ENCODE peak calls at places on chromosomes 6 and 20, in five cellular contexts. W, Q, C, I and Z are unnamed samples.

GRCh38 chr20:577167-577791 is 32.8 kb downstream of the TCF15 start:
- DNase-seq in C (peak), I (peak), Q (no peak), W (no peak), Z (peak)

GRCh38 chr6:1801401-1801800 is 191.7 kb downstream of the FOXC1 start:
- DNase-seq in Q (no peak), C (no peak), W (no peak), I (no peak), Z (no peak)

GRCh38 chr6:73032586-73032985 is 192.7 kb downstream of the KHDC1L start:
- DNase-seq in Q (no peak), I (peak), W (no peak), C (no peak), Z (no peak)

GRCh38 chr20:54137115-54137514 is 36.7 kb downstream of the CYP24A1 start:
- DNase-seq in C (no peak), I (no peak), W (no peak), Q (no peak), Z (no peak)

GRCh38 chr6:169702640-169703246 is 817 bp downstream of the C6orf120 start:
- DNase-seq in I (peak), C (peak), W (peak), Q (no peak), Z (no peak)

GRCh38 chr20:1934162-1934561 is 39.0 kb downstream of the SIRPA start:
- DNase-seq in W (no peak), C (no peak), I (no peak), Q (no peak), Z (no peak)

GRCh38 chr20:15487030-15487429 is 1086.2 kb downstream of the KIF16B start:
- DNase-seq in Q (no peak), I (no peak), W (no peak), C (no peak), Z (no peak)

GRCh38 chr20:64152906-64153305 is 11.3 kb upstream of the MYT1 start:
- DNase-seq in I (no peak), W (no peak), Q (no peak), C (no peak), Z (peak)

GRCh38 chr6:20354366-20354765 is 47.3 kb upstream of the E2F3 start:
- DNase-seq in I (no peak), C (no peak), W (no peak), Q (no peak), Z (no peak)

GRCh38 chr6:28709478-28710349 is 184.0 kb downstream of the GPX5 start:
- DNase-seq in Q (no peak), W (no peak), C (no peak), I (no peak), Z (no peak)

GRCh38 chr6:37170273-37171140 is 555 bp downstream of the PIM1 start:
- DNase-seq in C (peak), Q (peak), W (peak), I (peak), Z (peak)

GRCh38 chr6:137543114-137543513 is 48.9 kb upstream of the OLIG3 start:
- DNase-seq in C (no peak), Q (no peak), W (no peak), I (no peak), Z (no peak)

GRCh38 chr20:63501818-63502670 is 3.2 kb upstream of the EEF1A2 start:
- DNase-seq in W (peak), C (peak), I (no peak), Q (no peak), Z (peak)

GRCh38 chr20:5886788-5887187 is 63.5 kb downstream of the TRMT6 start:
- DNase-seq in W (no peak), I (no peak), C (no peak), Q (no peak), Z (no peak)

GRCh38 chr6:9138856-9139426 is 703.6 kb upstream of the SLC35B3 start:
- DNase-seq in C (no peak), W (no peak), Q (no peak), I (no peak), Z (no peak)

GRCh38 chr6:38387994-38388393 is 251.7 kb downstream of the BTBD9 start:
- DNase-seq in I (no peak), C (no peak), Q (no peak), W (no peak), Z (no peak)

GRCh38 chr20:32285621-32286334 is 8.3 kb downstream of the KIF3B start:
- DNase-seq in Q (no peak), C (peak), I (peak), W (peak), Z (no peak)

GRCh38 chr6:75504902-75505233 is 11.3 kb upstream of the FILIP1 start:
- DNase-seq in C (no peak), I (no peak), W (no peak), Q (no peak), Z (no peak)

GRCh38 chr6:68194846-68195478 is 440.1 kb upstream of the ADGRB3 start:
- DNase-seq in C (no peak), I (no peak), Q (no peak), W (no peak), Z (no peak)

GRCh38 chr6:21653902-21654301 is 60.4 kb downstream of the SOX4 start:
- DNase-seq in I (no peak), Q (no peak), W (no peak), C (no peak), Z (peak)

GRCh38 chr6:152552616-152553209 is 84.4 kb downstream of the SYNE1 start:
- DNase-seq in W (peak), Q (peak), I (peak), C (peak), Z (peak)

GRCh38 chr6:167505782-167506181 is 180.9 kb downstream of the TTLL2 start:
- DNase-seq in Q (no peak), W (no peak), C (no peak), I (no peak), Z (no peak)

GRCh38 chr6:5626727-5627426 is 365.6 kb downstream of the FARS2 start:
- DNase-seq in W (no peak), C (peak), I (no peak), Q (no peak), Z (no peak)

GRCh38 chr6:139219271-139219729 is 72.5 kb downstream of the TXLNB start:
- DNase-seq in I (peak), W (peak), Q (peak), C (peak), Z (peak)

GRCh38 chr6:139219746-139220145 is 72.1 kb downstream of the TXLNB start:
- DNase-seq in I (no peak), Q (no peak), C (peak), W (no peak), Z (no peak)
- H3K4me3 ChIP-seq in I (no peak), Q (no peak), C (peak), W (no peak), Z (no peak)

GRCh38 chr6:124964084-124964763 is 2.0 kb downstream of the RNF217 start:
- DNase-seq in C (no peak), Q (no peak), W (no peak), I (no peak), Z (no peak)
- H3K4me3 ChIP-seq in C (no peak), Q (peak), W (peak), I (no peak), Z (no peak)

DNA sequence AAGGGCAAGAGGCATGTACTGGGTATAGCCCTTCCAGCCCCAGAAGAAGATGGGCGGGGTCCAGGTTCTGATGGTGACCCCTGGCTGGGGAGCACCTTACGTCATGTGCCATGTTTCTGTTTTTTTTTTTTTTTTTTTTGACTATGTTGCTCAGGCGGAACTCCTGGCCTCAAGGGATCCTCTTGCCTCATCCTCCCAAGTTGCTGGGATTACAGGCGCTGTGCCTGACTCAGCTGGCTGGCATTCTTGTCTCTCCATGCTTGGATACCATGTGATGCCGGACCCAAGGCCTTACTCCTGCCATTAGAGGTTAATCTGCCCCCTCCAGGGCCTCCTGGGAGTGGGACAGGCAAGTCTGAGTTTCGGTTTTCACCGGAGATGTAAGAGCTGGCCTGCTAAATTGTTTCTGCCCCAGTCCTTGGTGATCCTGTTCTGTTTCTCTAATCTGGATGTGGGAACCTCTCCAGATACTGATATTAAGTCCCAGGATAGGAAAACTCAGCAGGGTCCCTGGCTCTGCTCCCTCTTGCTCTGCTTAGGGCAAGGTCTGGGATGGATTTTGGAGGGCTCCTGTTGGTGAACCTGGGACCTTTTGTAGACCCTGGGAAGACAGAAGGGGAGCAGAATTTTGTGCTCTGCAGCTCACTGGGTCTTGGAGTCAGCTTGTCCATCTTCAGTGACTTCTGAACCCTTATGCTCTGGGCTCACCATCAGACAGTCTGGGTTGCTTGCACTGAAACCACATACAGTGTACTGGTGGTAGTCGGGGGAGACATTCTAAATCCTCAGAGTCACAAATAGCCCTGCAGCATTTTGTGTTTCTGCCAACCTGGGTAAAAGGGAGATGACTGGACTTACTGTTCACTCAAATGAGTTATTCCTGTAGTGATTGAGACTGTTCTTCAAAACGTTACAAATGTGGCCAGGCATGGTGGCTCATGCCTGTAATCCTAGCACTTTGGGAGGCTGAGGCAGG is 45.1 kb downstream of the PTK7 start:
- DNase-seq in W (no peak), I (no peak), C (no peak), Q (peak), Z (peak)
- H3K4me3 ChIP-seq in W (no peak), I (no peak), C (no peak), Q (no peak), Z (no peak)

GRCh38 chr20:62030357-62030756 is 35.3 kb downstream of the TAF4 start:
- DNase-seq in W (no peak), Q (no peak), C (no peak), I (no peak), Z (no peak)
- H3K4me3 ChIP-seq in W (no peak), Q (no peak), C (peak), I (no peak), Z (no peak)

DNA sequence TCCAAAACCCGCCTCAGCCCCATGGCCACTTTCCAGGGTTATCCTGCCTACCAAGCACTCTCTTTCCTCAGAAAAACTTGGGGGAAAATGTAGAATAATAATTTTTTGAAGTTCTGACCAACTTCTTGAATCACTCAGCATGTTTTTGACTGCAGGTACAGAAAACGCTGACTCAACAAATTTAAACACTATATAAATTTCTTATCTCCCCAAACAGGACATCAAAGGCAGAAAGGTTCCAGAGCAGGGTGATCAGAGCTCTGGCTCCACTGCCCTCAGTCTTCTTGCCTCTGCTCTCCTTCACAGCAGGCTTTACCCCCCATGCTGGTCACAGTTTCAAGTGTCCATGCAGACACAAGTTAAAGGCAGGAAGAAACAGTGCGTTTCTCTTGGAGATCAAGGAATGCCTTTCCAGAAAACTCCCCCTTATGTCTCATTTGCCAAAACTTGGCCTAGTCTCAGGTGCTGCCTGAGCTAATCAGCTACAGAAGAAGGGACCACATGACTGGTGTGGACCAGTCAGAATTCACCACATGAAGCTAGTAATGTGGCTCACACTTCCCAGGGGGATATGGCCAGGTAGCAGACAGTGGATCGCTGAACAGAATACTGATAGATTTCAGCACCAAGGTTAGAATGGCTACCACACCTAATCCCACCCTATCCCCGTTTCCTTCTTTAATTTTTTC is 24.4 kb upstream of the SLC17A3 start:
- DNase-seq in W (no peak), Q (no peak), I (no peak), C (no peak), Z (peak)
- H3K4me3 ChIP-seq in W (no peak), Q (no peak), I (no peak), C (no peak), Z (no peak)

GRCh38 chr20:58131581-58132142 is 96.8 kb downstream of the ANKRD60 start:
- DNase-seq in Q (peak), C (no peak), I (no peak), W (no peak), Z (no peak)
- H3K4me3 ChIP-seq in Q (peak), C (no peak), I (no peak), W (no peak), Z (no peak)

GRCh38 chr6:161424421-161424820 is 150.6 kb upstream of the AGPAT4 start:
- DNase-seq in I (no peak), Q (no peak), W (no peak), C (no peak), Z (no peak)
- H3K4me3 ChIP-seq in I (no peak), Q (no peak), W (no peak), C (no peak), Z (no peak)

GRCh38 chr6:44388876-44389275 is 1.4 kb downstream of the CDC5L start:
- DNase-seq in Q (no peak), I (no peak), W (no peak), C (peak), Z (no peak)

GRCh38 chr6:44386929-44387345 is 569 bp upstream of the CDC5L start:
- DNase-seq in I (no peak), C (peak), Q (no peak), W (no peak), Z (no peak)

GRCh38 chr6:44388135-44388487 is 605 bp downstream of the CDC5L start:
- DNase-seq in C (peak), Q (no peak), I (no peak), W (no peak), Z (no peak)

GRCh38 chr6:44387346-44388134 is at the start of gene CDC5L:
- DNase-seq in I (peak), Q (peak), W (peak), C (peak), Z (peak)

DNA sequence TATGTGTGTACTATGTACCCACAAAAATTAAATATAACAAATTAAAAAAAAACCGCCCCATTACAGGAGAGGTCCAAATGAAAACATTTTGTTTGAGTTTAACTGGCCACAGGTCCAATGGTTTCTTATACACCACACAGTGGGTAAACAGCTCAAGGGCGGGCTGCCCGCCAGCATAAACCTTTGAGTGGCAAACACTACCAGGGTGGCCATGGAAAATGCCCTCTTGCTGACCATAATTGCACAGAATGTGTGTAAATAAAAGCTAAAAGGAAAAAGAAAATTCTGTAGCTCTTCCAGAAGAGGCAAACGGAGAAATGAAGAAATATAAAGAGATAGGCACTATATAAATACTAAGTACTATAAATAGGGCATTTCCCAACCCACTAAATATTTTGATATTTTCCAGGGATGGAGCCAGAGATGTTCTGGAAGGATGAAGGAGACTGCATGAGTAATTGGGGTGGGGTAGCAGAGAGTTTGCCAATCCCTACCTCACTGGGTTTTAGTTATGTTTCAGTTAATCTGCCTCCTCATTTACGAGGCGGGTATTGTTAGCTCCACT is 1.1 kb upstream of the CDC5L start:
- DNase-seq in W (no peak), I (no peak), C (no peak), Q (peak), Z (no peak)
- H3K4me3 ChIP-seq in W (peak), I (peak), C (peak), Q (peak), Z (peak)